ENCODE peak calls at places on chromosomes 4 and X, in four cellular contexts. One of them, this sample, is unnamed.

GRCh38 chr4:151600432-151600831 is 160.4 kb downstream of the GATB start:
- DNase-seq in GM12865: no peak
- DNase-seq in activated effector memory CD4-positive, alpha-beta T cell treated with Interleukin-2 at 50 U/mL for 16 hours: no peak
- DNase-seq in LHCN-M2: no peak
- DNase-seq in this sample: no peak

GRCh38 chr4:22090655-22091350 is 142.2 kb upstream of the KCNIP4 start:
- DNase-seq in LHCN-M2: peak; percentile 38
- DNase-seq in GM12865: no peak
- DNase-seq in activated effector memory CD4-positive, alpha-beta T cell treated with Interleukin-2 at 50 U/mL for 16 hours: no peak
- DNase-seq in this sample: no peak

GRCh38 chrX:40468033-40468979 is 112.5 kb upstream of the ATP6AP2 start:
- DNase-seq in LHCN-M2: peak; percentile 57
- DNase-seq in activated effector memory CD4-positive, alpha-beta T cell treated with Interleukin-2 at 50 U/mL for 16 hours: no peak
- DNase-seq in GM12865: peak; percentile 79
- DNase-seq in this sample: peak; percentile 48

GRCh38 chr4:87353592-87353991 is 30.9 kb upstream of the HSD17B13 start:
- DNase-seq in activated effector memory CD4-positive, alpha-beta T cell treated with Interleukin-2 at 50 U/mL for 16 hours: no peak
- DNase-seq in LHCN-M2: peak; percentile 64
- DNase-seq in GM12865: peak; percentile 53
- DNase-seq in this sample: peak; percentile 80

GRCh38 chr4:680565-680930 is 6.2 kb downstream of the MYL5 start:
- DNase-seq in activated effector memory CD4-positive, alpha-beta T cell treated with Interleukin-2 at 50 U/mL for 16 hours: no peak
- DNase-seq in LHCN-M2: no peak
- DNase-seq in GM12865: peak; percentile 65
- DNase-seq in this sample: no peak

GRCh38 chr4:185255868-185256267 is 46.5 kb downstream of the SNX25 start:
- DNase-seq in GM12865: peak; percentile 51
- DNase-seq in LHCN-M2: no peak
- DNase-seq in activated effector memory CD4-positive, alpha-beta T cell treated with Interleukin-2 at 50 U/mL for 16 hours: no peak
- DNase-seq in this sample: no peak

GRCh38 chrX:16278927-16279326 is 111.6 kb downstream of the MAGEB17 start:
- DNase-seq in LHCN-M2: no peak
- DNase-seq in GM12865: peak; percentile 0
- DNase-seq in activated effector memory CD4-positive, alpha-beta T cell treated with Interleukin-2 at 50 U/mL for 16 hours: no peak
- DNase-seq in this sample: peak; percentile 58

GRCh38 chr4:66430856-66431255 is 760.6 kb upstream of the EPHA5 start:
- DNase-seq in GM12865: no peak
- DNase-seq in activated effector memory CD4-positive, alpha-beta T cell treated with Interleukin-2 at 50 U/mL for 16 hours: no peak
- DNase-seq in LHCN-M2: peak; percentile 6
- DNase-seq in this sample: no peak

This sample was measured in Karpas-422.